ENCODE peak calls at places on chromosome 17, in nine cellular contexts. One of them, this sample, is unnamed.

GRCh38 chr17:35119370-35120185 is at the start of gene RAD51D:
- DNase-seq in endothelial cell of umbilical vein: peak
- DNase-seq in right cardiac atrium: peak
- DNase-seq in stomach: peak
- DNase-seq in thoracic aorta: no peak
- DNase-seq in mesendoderm: peak
- DNase-seq in tibial artery: peak
- DNase-seq in left ventricle myocardium inferior: peak
- DNase-seq in MM.1S: peak
- DNase-seq in this sample: peak

GRCh38 chr17:18157354-18157985 is 26.2 kb upstream of the ALKBH5 start:
- DNase-seq in endothelial cell of umbilical vein: no peak
- DNase-seq in right cardiac atrium: no peak
- DNase-seq in stomach: no peak
- DNase-seq in thoracic aorta: no peak
- DNase-seq in mesendoderm: no peak
- DNase-seq in tibial artery: no peak
- DNase-seq in left ventricle myocardium inferior: no peak
- DNase-seq in MM.1S: no peak
- DNase-seq in this sample: no peak

GRCh38 chr17:83149761-83150251 is 70.4 kb downstream of the METRNL start:
- DNase-seq in endothelial cell of umbilical vein: no peak
- DNase-seq in right cardiac atrium: no peak
- DNase-seq in stomach: no peak
- DNase-seq in thoracic aorta: no peak
- DNase-seq in mesendoderm: no peak
- DNase-seq in tibial artery: peak
- DNase-seq in left ventricle myocardium inferior: no peak
- DNase-seq in MM.1S: no peak
- DNase-seq in this sample: no peak

GRCh38 chr17:28738680-28739384 is 5.0 kb upstream of the TRAF4 start:
- DNase-seq in endothelial cell of umbilical vein: no peak
- DNase-seq in right cardiac atrium: no peak
- DNase-seq in stomach: no peak
- DNase-seq in thoracic aorta: no peak
- DNase-seq in mesendoderm: no peak
- DNase-seq in tibial artery: peak
- DNase-seq in left ventricle myocardium inferior: no peak
- DNase-seq in MM.1S: peak
- DNase-seq in this sample: no peak

GRCh38 chr17:35542990-35543389 is 5.5 kb upstream of the SLFN12L start:
- DNase-seq in endothelial cell of umbilical vein: peak
- DNase-seq in right cardiac atrium: no peak
- DNase-seq in stomach: no peak
- DNase-seq in thoracic aorta: no peak
- DNase-seq in mesendoderm: no peak
- DNase-seq in tibial artery: no peak
- DNase-seq in left ventricle myocardium inferior: no peak
- DNase-seq in MM.1S: no peak
- DNase-seq in this sample: no peak

GRCh38 chr17:38459556-38459955 is 31.3 kb downstream of the ARHGAP23 start:
- DNase-seq in endothelial cell of umbilical vein: no peak
- DNase-seq in right cardiac atrium: no peak
- DNase-seq in stomach: peak
- DNase-seq in thoracic aorta: no peak
- DNase-seq in mesendoderm: no peak
- DNase-seq in tibial artery: no peak
- DNase-seq in left ventricle myocardium inferior: peak
- DNase-seq in MM.1S: no peak
- DNase-seq in this sample: no peak

GRCh38 chr17:48444531-48445247 is 14.7 kb upstream of the SKAP1 start:
- DNase-seq in endothelial cell of umbilical vein: no peak
- DNase-seq in right cardiac atrium: no peak
- DNase-seq in stomach: no peak
- DNase-seq in thoracic aorta: no peak
- DNase-seq in mesendoderm: no peak
- DNase-seq in tibial artery: no peak
- DNase-seq in left ventricle myocardium inferior: no peak
- DNase-seq in MM.1S: peak
- DNase-seq in this sample: no peak

GRCh38 chr17:35094902-35095301 is 24.8 kb downstream of the RAD51D start:
- DNase-seq in endothelial cell of umbilical vein: peak
- DNase-seq in right cardiac atrium: no peak
- DNase-seq in stomach: no peak
- DNase-seq in thoracic aorta: no peak
- DNase-seq in mesendoderm: peak
- DNase-seq in tibial artery: no peak
- DNase-seq in left ventricle myocardium inferior: no peak
- DNase-seq in MM.1S: no peak
- DNase-seq in this sample: peak

GRCh38 chr17:48483004-48483403 is 47.8 kb downstream of the HOXB1 start:
- DNase-seq in endothelial cell of umbilical vein: no peak
- DNase-seq in right cardiac atrium: no peak
- DNase-seq in stomach: no peak
- DNase-seq in thoracic aorta: no peak
- DNase-seq in mesendoderm: no peak
- DNase-seq in tibial artery: no peak
- DNase-seq in left ventricle myocardium inferior: no peak
- DNase-seq in MM.1S: no peak
- DNase-seq in this sample: no peak

GRCh38 chr17:73798111-73798748 is 154.0 kb upstream of the SDK2 start:
- DNase-seq in endothelial cell of umbilical vein: no peak
- DNase-seq in right cardiac atrium: no peak
- DNase-seq in stomach: peak
- DNase-seq in thoracic aorta: peak
- DNase-seq in mesendoderm: no peak
- DNase-seq in tibial artery: no peak
- DNase-seq in left ventricle myocardium inferior: no peak
- DNase-seq in MM.1S: no peak
- DNase-seq in this sample: peak

GRCh38 chr17:27631897-27632725 is 1.1 kb downstream of the LGALS9 start:
- DNase-seq in endothelial cell of umbilical vein: no peak
- DNase-seq in right cardiac atrium: no peak
- DNase-seq in stomach: no peak
- DNase-seq in thoracic aorta: no peak
- DNase-seq in mesendoderm: no peak
- DNase-seq in tibial artery: no peak
- DNase-seq in left ventricle myocardium inferior: no peak
- DNase-seq in MM.1S: no peak
- DNase-seq in this sample: no peak
- H3K27ac ChIP-seq in endothelial cell of umbilical vein: no peak
- H3K27ac ChIP-seq in right cardiac atrium: peak
- H3K27ac ChIP-seq in stomach: peak
- H3K27ac ChIP-seq in thoracic aorta: no peak
- H3K27ac ChIP-seq in mesendoderm: no peak
- H3K27ac ChIP-seq in tibial artery: peak
- H3K27ac ChIP-seq in left ventricle myocardium inferior: peak
- H3K27ac ChIP-seq in MM.1S: no peak
- H3K27ac ChIP-seq in this sample: peak

GRCh38 chr17:81020443-81020766 is 14.5 kb upstream of the BAIAP2 start:
- DNase-seq in endothelial cell of umbilical vein: no peak
- DNase-seq in right cardiac atrium: no peak
- DNase-seq in stomach: no peak
- DNase-seq in thoracic aorta: no peak
- DNase-seq in mesendoderm: no peak
- DNase-seq in tibial artery: no peak
- DNase-seq in left ventricle myocardium inferior: no peak
- DNase-seq in MM.1S: no peak
- DNase-seq in this sample: no peak
- H3K4me3 ChIP-seq in endothelial cell of umbilical vein: no peak
- H3K4me3 ChIP-seq in right cardiac atrium: no peak
- H3K4me3 ChIP-seq in stomach: no peak
- H3K4me3 ChIP-seq in thoracic aorta: no peak
- H3K4me3 ChIP-seq in mesendoderm: no peak
- H3K4me3 ChIP-seq in tibial artery: no peak
- H3K4me3 ChIP-seq in left ventricle myocardium inferior: no peak
- H3K4me3 ChIP-seq in MM.1S: no peak
- H3K4me3 ChIP-seq in this sample: no peak

DNA sequence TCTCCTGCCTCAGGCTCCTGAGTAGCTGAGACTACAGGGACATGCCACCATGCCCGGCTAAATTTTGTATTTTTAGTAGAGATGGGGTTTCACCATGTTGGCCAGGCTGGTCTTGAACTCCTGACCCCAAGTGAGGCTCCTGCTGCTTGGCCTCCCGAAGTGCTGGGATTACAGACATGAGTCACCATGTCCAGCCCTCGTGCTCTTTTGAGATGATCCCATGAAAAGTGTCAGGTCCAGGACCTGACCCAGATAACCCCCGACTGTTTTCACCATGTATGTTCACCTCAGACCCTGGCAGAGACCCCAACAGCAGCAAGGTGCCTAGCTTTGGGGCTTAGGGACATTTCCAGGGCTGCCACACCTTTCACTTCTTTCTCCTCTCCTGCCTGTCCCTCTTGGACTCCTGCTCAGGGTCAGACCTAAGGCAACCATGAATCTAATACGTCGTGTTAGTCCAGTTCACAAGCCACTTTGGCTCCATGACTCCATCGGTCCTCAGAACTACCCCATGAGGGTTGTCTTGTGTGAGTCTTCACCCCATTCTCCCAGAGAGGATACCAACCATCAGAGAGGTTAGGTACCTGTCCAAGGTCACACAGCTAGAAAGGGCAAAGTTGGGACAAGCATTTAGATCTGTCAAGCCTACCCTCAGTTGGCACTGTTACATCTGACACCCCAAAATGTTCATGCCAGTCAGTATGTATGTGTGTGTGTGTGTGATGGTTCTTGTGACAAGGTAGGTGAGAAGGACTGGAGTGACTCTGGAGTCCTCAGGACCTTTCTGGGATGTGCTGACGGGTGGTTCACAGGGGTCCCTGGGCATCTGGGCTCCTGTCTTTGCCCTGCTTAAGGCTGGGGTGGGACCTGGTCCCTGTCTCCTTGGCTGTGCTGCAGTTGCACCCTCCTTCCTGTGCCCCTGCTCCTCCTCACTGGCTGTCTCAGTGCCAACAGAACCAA is 23.1 kb upstream of the MAP3K14 start:
- DNase-seq in endothelial cell of umbilical vein: no peak
- DNase-seq in right cardiac atrium: no peak
- DNase-seq in stomach: no peak
- DNase-seq in thoracic aorta: no peak
- DNase-seq in mesendoderm: no peak
- DNase-seq in tibial artery: no peak
- DNase-seq in left ventricle myocardium inferior: no peak
- DNase-seq in MM.1S: no peak
- DNase-seq in this sample: peak
- H3K27ac ChIP-seq in endothelial cell of umbilical vein: no peak
- H3K27ac ChIP-seq in right cardiac atrium: no peak
- H3K27ac ChIP-seq in stomach: no peak
- H3K27ac ChIP-seq in thoracic aorta: no peak
- H3K27ac ChIP-seq in mesendoderm: no peak
- H3K27ac ChIP-seq in tibial artery: no peak
- H3K27ac ChIP-seq in left ventricle myocardium inferior: peak
- H3K27ac ChIP-seq in MM.1S: no peak
- H3K27ac ChIP-seq in this sample: no peak

DNA sequence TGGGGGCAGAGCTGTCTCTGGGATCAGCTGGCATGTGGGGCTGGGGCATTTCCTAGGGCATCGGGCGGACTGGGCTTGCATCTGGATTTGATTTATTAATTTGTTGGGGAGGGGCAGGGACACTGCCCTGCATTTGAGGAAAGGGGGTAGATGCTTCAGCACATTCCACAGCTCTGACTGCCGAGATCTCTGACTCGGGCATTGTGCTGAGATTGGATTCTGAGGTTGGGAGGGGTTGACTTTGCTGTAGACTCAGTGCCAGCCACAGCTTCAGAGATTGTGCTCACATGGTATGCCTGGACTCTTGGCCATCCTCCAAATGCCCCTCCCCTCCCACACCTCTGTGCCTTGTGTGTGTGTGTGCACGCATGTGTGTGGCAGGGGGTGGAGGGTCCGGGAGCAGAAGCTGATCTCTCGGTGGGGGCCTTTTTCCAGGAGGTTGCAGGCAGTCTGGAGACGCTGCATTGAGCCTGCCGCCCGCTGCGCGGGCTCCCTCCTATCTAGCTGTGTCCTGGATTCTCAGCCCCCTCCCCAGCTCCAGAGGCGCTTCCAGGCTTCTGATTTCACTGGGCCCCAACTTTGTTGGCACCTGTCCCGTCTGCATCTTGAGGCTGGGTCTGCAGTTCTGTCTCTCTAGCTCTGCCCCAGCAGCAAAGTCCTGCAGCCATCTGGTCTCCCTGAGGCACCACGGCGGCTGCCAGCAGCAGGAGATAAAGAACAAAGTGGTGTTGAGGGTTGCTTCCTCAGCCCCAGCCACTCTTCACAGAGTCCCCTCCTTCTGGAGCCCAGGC is 14.9 kb downstream of the IGFBP4 start:
- DNase-seq in endothelial cell of umbilical vein: no peak
- DNase-seq in right cardiac atrium: peak
- DNase-seq in stomach: peak
- DNase-seq in thoracic aorta: no peak
- DNase-seq in mesendoderm: no peak
- DNase-seq in tibial artery: no peak
- DNase-seq in left ventricle myocardium inferior: no peak
- DNase-seq in MM.1S: no peak
- DNase-seq in this sample: no peak
- H3K4me3 ChIP-seq in endothelial cell of umbilical vein: no peak
- H3K4me3 ChIP-seq in right cardiac atrium: no peak
- H3K4me3 ChIP-seq in stomach: no peak
- H3K4me3 ChIP-seq in thoracic aorta: no peak
- H3K4me3 ChIP-seq in mesendoderm: no peak
- H3K4me3 ChIP-seq in tibial artery: no peak
- H3K4me3 ChIP-seq in left ventricle myocardium inferior: peak
- H3K4me3 ChIP-seq in MM.1S: no peak
- H3K4me3 ChIP-seq in this sample: no peak

DNA sequence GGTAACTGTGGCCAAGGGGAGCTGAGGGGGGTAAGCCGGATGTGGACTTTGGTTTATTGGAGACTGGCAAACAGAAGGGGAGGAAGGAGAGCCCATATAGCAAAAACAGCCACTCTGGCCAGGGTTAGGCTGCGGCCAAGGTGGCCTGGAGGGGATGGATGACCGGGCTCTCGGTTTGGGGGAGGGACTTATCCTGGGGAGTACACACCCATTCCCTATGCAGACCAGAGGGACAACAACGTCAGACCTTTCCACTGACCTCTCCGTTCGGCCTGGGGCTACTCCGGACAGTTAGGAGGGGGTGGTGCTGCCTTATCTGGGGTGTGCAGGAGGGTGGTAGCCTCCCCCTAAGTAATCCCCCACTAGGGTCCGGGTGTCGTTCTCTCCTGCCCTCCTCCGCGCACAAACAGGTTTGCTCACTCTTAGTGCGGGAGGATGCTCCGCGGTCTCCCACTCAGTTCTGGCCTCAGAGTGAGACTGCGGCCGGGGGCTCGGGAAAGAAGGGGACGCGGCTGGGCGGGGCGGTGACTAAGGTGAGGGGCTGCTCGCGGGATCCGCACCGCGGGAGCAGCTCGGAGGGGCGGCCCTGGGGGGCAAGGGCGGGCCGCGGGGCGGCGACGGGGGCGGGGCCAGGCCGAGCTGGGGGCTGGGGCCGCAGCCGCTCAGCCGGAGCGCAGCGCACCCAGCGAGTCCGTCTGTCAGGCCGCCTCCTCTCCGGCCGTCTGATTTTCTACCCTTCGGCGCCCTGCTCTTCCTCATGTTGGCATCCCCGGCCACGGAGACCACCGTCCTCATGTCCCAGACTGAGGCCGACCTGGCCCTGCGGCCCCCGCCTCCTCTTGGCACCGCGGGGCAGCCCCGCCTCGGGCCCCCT is at the start of gene WNK4:
- DNase-seq in endothelial cell of umbilical vein: peak
- DNase-seq in right cardiac atrium: no peak
- DNase-seq in stomach: peak
- DNase-seq in thoracic aorta: no peak
- DNase-seq in mesendoderm: peak
- DNase-seq in tibial artery: no peak
- DNase-seq in left ventricle myocardium inferior: no peak
- DNase-seq in MM.1S: no peak
- DNase-seq in this sample: no peak
- H3K27ac ChIP-seq in endothelial cell of umbilical vein: no peak
- H3K27ac ChIP-seq in right cardiac atrium: no peak
- H3K27ac ChIP-seq in stomach: peak
- H3K27ac ChIP-seq in thoracic aorta: no peak
- H3K27ac ChIP-seq in mesendoderm: no peak
- H3K27ac ChIP-seq in tibial artery: no peak
- H3K27ac ChIP-seq in left ventricle myocardium inferior: no peak
- H3K27ac ChIP-seq in MM.1S: no peak
- H3K27ac ChIP-seq in this sample: no peak